ENCODE peak calls at places on chromosomes 16 and 17, in five cellular contexts. One of them, this sample, is unnamed.

GRCh38 chr16:74695450-74696422 is 4.9 kb downstream of the MLKL start:
- DNase-seq in HepG2: peak
- DNase-seq in GM12878: peak
- DNase-seq in H1: peak
- DNase-seq in K562: peak
- DNase-seq in this sample: peak

GRCh38 chr17:15479697-15480096 is 12.3 kb upstream of the CDRT4 start:
- DNase-seq in H1: no peak
- DNase-seq in HepG2: peak
- DNase-seq in K562: no peak
- DNase-seq in GM12878: no peak
- DNase-seq in this sample: no peak

GRCh38 chr17:12519956-12520594 is 145.6 kb upstream of the MYOCD start:
- DNase-seq in GM12878: no peak
- DNase-seq in K562: no peak
- DNase-seq in HepG2: no peak
- DNase-seq in H1: no peak
- DNase-seq in this sample: no peak

GRCh38 chr17:44360826-44361225 is 2.8 kb downstream of the FAM171A2 start:
- DNase-seq in GM12878: no peak
- DNase-seq in K562: peak
- DNase-seq in HepG2: no peak
- DNase-seq in H1: no peak
- DNase-seq in this sample: peak

GRCh38 chr17:9566067-9566466 is 9.6 kb downstream of the STX8 start:
- DNase-seq in K562: no peak
- DNase-seq in H1: no peak
- DNase-seq in GM12878: no peak
- DNase-seq in HepG2: no peak
- DNase-seq in this sample: no peak

GRCh38 chr16:88383401-88384221 is 852 bp downstream of the ZNF469 start:
- DNase-seq in GM12878: no peak
- DNase-seq in H1: no peak
- DNase-seq in K562: peak
- DNase-seq in HepG2: no peak
- DNase-seq in this sample: peak

GRCh38 chr16:81185416-81185815 is 53.1 kb upstream of the BCO1 start:
- DNase-seq in H1: no peak
- DNase-seq in GM12878: no peak
- DNase-seq in K562: no peak
- DNase-seq in HepG2: no peak
- DNase-seq in this sample: no peak

GRCh38 chr16:70402916-70403659 is 35.8 kb downstream of the ST3GAL2 start:
- DNase-seq in HepG2: peak
- DNase-seq in GM12878: no peak
- DNase-seq in K562: no peak
- DNase-seq in H1: no peak
- DNase-seq in this sample: no peak

GRCh38 chr17:17626151-17626805 is 34.8 kb upstream of the PEMT start:
- DNase-seq in K562: no peak
- DNase-seq in HepG2: no peak
- DNase-seq in GM12878: no peak
- DNase-seq in H1: peak
- DNase-seq in this sample: peak

GRCh38 chr17:31060814-31061550 is 33.8 kb upstream of the NF1 start:
- DNase-seq in H1: no peak
- DNase-seq in GM12878: no peak
- DNase-seq in HepG2: no peak
- DNase-seq in K562: no peak
- DNase-seq in this sample: no peak

GRCh38 chr17:6027342-6028024 is 42.7 kb upstream of the WSCD1 start:
- DNase-seq in GM12878: no peak
- DNase-seq in HepG2: no peak
- DNase-seq in K562: no peak
- DNase-seq in H1: no peak
- DNase-seq in this sample: no peak

GRCh38 chr17:82092628-82092994 is 5.4 kb downstream of the FASN start:
- DNase-seq in GM12878: no peak
- DNase-seq in H1: no peak
- DNase-seq in HepG2: no peak
- DNase-seq in K562: no peak
- DNase-seq in this sample: no peak

GRCh38 chr16:67865318-67865717 is 7.5 kb upstream of the EDC4 start:
- DNase-seq in HepG2: peak
- DNase-seq in K562: peak
- DNase-seq in GM12878: no peak
- DNase-seq in H1: no peak
- DNase-seq in this sample: peak

DNA sequence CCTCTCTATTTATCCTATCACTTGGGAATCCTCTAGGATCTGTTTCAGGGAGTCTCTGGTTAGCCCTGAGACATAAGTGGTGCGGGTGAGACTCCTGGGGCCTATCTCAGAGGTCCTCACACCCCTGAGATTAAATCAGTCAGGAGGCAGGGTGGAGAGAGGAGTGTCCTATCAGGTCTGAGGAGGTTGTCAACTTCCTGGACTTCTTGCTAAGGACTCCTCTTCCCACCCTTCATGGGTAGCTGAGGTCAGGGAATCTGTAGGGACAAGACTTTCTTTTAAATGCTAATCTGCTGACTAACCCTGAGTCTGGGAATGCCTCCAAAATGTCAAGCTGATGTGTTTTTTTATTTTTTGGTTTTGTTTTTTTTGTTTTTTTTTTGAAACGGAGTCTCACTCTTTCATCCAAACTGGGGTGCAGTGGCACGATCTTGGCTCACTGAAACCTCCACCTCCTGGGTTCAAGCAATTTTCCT is 6.6 kb upstream of the ARMC5 start:
- DNase-seq in GM12878: no peak
- DNase-seq in H1: no peak
- DNase-seq in HepG2: no peak
- DNase-seq in K562: peak
- DNase-seq in this sample: peak
- TF ChIP-seq CREB1 in GM12878: no peak
- TF ChIP-seq CREB1 in H1: no peak
- TF ChIP-seq CREB1 in HepG2: no peak
- TF ChIP-seq CREB1 in K562: no peak
- TF ChIP-seq CREB1 in this sample: no peak

DNA sequence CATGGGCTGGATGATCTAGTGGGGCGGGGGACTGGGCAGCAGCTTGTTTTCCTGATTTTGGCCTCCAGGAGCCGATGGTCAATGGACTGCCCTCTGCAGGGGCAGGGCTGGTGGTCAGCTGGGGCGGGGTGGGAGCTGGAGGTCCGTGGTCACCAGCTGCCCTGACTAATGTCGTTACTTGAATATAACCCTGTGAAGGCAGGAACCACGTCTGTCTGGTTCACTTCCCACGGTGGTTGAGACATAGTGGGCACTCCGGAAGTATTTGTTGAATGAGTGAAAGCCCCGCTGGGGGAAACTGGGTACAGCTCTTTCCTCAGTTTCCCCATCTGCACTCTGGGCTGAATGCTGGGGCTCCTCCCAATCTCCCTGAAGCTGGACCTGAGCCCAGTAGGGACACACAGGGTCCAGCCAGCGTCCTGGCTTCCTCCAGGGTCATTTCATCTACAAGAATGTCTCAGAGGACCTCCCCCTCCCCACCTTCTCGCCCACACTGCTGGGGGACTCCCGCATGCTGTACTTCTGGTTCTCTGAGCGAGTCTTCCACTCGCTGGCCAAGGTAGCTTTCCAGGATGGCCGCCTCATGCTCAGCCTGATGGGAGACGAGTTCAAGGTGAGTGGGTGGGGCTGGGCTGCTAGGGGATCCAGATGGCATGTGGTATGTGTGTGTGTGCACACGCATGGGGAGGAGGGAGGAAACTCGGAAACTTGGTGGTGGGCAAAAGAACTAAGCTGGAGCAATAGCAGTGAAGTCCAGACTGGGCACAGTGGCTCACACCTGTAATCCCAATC is 11.3 kb downstream of the CETP start:
- DNase-seq in H1: no peak
- DNase-seq in GM12878: no peak
- DNase-seq in K562: no peak
- DNase-seq in HepG2: peak
- DNase-seq in this sample: no peak
- H3K4me2 ChIP-seq in H1: no peak
- H3K4me2 ChIP-seq in GM12878: peak
- H3K4me2 ChIP-seq in K562: peak
- H3K4me2 ChIP-seq in HepG2: peak
- H3K4me2 ChIP-seq in this sample: no peak

GRCh38 chr16:58087209-58087913 is 41.8 kb downstream of the CFAP20 start:
- DNase-seq in K562: no peak
- DNase-seq in HepG2: no peak
- DNase-seq in H1: no peak
- DNase-seq in GM12878: no peak
- DNase-seq in this sample: no peak

GRCh38 chr16:58086381-58087208 is 42.6 kb downstream of the CFAP20 start:
- DNase-seq in HepG2: no peak
- DNase-seq in H1: no peak
- DNase-seq in GM12878: no peak
- DNase-seq in K562: no peak
- DNase-seq in this sample: no peak

GRCh38 chr16:58085171-58085570 is 44.0 kb downstream of the CFAP20 start:
- DNase-seq in H1: no peak
- DNase-seq in K562: no peak
- DNase-seq in GM12878: no peak
- DNase-seq in HepG2: no peak
- DNase-seq in this sample: no peak

GRCh38 chr16:58085584-58086251 is 43.5 kb downstream of the CFAP20 start:
- DNase-seq in GM12878: no peak
- DNase-seq in H1: no peak
- DNase-seq in HepG2: no peak
- DNase-seq in K562: no peak
- DNase-seq in this sample: no peak

GRCh38 chr16:58088116-58088515 is 41.1 kb downstream of the CFAP20 start:
- DNase-seq in H1: no peak
- DNase-seq in GM12878: no peak
- DNase-seq in K562: no peak
- DNase-seq in HepG2: no peak
- DNase-seq in this sample: no peak
- TF ChIP-seq CREB1 in H1: no peak
- TF ChIP-seq CREB1 in GM12878: no peak
- TF ChIP-seq CREB1 in K562: no peak
- TF ChIP-seq CREB1 in HepG2: no peak
- TF ChIP-seq CREB1 in this sample: no peak

DNA sequence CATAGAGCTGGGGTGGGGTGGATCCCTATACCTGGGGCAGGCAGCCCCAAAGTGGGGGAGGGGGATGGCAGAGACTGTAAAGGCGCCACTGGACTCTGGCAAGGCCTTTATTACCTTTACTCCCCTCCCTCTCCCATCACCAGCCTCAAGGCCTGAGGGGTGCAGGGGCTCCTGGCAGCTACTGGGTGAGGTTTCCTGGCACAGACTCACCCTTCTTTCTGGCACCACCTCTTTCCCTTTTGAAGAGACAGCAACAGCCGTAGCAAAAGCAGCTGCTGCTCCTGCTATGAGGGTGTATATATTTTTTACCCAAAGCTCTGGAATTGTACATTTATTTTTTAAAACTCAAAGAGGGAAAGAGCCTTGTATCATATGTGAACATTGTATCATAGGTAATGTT is 17.6 kb downstream of the RAPGEFL1 start:
- DNase-seq in HepG2: no peak
- DNase-seq in GM12878: no peak
- DNase-seq in K562: no peak
- DNase-seq in H1: no peak
- DNase-seq in this sample: no peak
- H3K4me2 ChIP-seq in HepG2: no peak
- H3K4me2 ChIP-seq in GM12878: no peak
- H3K4me2 ChIP-seq in K562: no peak
- H3K4me2 ChIP-seq in H1: no peak
- H3K4me2 ChIP-seq in this sample: no peak

GRCh38 chr17:50439008-50439407 is 13.0 kb downstream of the ACSF2 start:
- DNase-seq in HepG2: no peak
- DNase-seq in K562: no peak
- DNase-seq in GM12878: no peak
- DNase-seq in H1: no peak
- DNase-seq in this sample: no peak

GRCh38 chr17:50440838-50441829 is 15.1 kb downstream of the ACSF2 start:
- DNase-seq in K562: peak
- DNase-seq in HepG2: no peak
- DNase-seq in GM12878: no peak
- DNase-seq in H1: no peak
- DNase-seq in this sample: no peak

GRCh38 chr17:50443492-50444051 is 17.6 kb downstream of the ACSF2 start:
- DNase-seq in HepG2: no peak
- DNase-seq in K562: peak
- DNase-seq in GM12878: no peak
- DNase-seq in H1: no peak
- DNase-seq in this sample: no peak

GRCh38 chr17:50437409-50437808 is 11.4 kb downstream of the ACSF2 start:
- DNase-seq in H1: no peak
- DNase-seq in HepG2: no peak
- DNase-seq in GM12878: no peak
- DNase-seq in K562: no peak
- DNase-seq in this sample: no peak

GRCh38 chr17:50440172-50440837 is 14.3 kb downstream of the ACSF2 start:
- DNase-seq in K562: no peak
- DNase-seq in GM12878: no peak
- DNase-seq in H1: no peak
- DNase-seq in HepG2: peak
- DNase-seq in this sample: no peak
- TF ChIP-seq CREB1 in K562: no peak
- TF ChIP-seq CREB1 in GM12878: no peak
- TF ChIP-seq CREB1 in H1: no peak
- TF ChIP-seq CREB1 in HepG2: no peak
- TF ChIP-seq CREB1 in this sample: no peak

DNA sequence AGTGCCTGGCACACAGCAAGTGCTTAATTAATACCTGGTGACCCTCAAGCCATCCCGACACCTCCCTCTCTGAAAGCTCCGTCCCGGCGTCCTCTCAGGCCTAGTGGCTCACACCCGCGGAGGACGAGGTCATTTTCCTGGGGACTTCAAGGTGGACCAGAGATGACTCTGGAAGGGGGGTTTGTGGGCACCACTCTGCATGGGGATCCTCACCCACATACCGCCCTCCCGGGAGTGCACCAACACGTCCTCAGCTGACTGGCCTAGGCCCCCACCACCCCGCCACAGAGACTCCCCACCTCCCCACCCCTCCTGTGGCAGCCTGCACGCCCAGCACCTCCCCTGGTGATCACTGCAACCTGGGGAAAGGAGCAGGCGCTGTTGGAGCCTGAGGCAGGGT is 2.5 kb upstream of the SOX8 start:
- DNase-seq in H1: no peak
- DNase-seq in HepG2: no peak
- DNase-seq in GM12878: no peak
- DNase-seq in K562: no peak
- DNase-seq in this sample: no peak
- H3K4me2 ChIP-seq in H1: no peak
- H3K4me2 ChIP-seq in HepG2: no peak
- H3K4me2 ChIP-seq in GM12878: no peak
- H3K4me2 ChIP-seq in K562: no peak
- H3K4me2 ChIP-seq in this sample: no peak

GRCh38 chr16:667780-668518 is at the start of gene RHOT2:
- DNase-seq in H1: peak
- DNase-seq in K562: peak
- DNase-seq in GM12878: peak
- DNase-seq in HepG2: peak
- DNase-seq in this sample: peak
- TF ChIP-seq CREB1 in H1: peak
- TF ChIP-seq CREB1 in K562: peak
- TF ChIP-seq CREB1 in GM12878: peak
- TF ChIP-seq CREB1 in HepG2: no peak
- TF ChIP-seq CREB1 in this sample: peak